ENCODE peak calls at places on chromosomes 1 and 21, in five cellular contexts. C is IMR-90, N is kidney epithelial cell, E is fibroblast of lung, S is Peyer's patch. I is an unnamed sample.
A peak's percentile ranks its signal among the peaks of the same experiment; 100 is the strongest.

GRCh38 chr1:107622975-107623374 is 342.0 kb downstream of the VAV3 start:
- DNase-seq in C (peak; percentile 23), N (no peak), E (peak; percentile 41), S (no peak), I (no peak)

GRCh38 chr1:9169601-9170137 is 40.8 kb upstream of the GPR157 start:
- DNase-seq in C (no peak), N (no peak), E (no peak), S (no peak), I (no peak)

GRCh38 chr1:114756949-114757454 is 782 bp downstream of the CSDE1 start:
- DNase-seq in C (peak; percentile 58), N (no peak), E (peak; percentile 57), S (no peak), I (no peak)

GRCh38 chr1:81666586-81666985 is 134.1 kb upstream of the ADGRL2 start:
- DNase-seq in C (peak; percentile 40), N (no peak), E (no peak), S (no peak), I (no peak)

GRCh38 chr1:179978199-179979079 is 23.8 kb downstream of the CEP350 start:
- DNase-seq in C (no peak), N (no peak), E (no peak), S (no peak), I (no peak)

GRCh38 chr1:240138867-240139266 is 47.2 kb downstream of the FMN2 start:
- DNase-seq in C (no peak), N (no peak), E (no peak), S (no peak), I (no peak)

GRCh38 chr1:118825619-118826018 is 162.5 kb downstream of the TBX15 start:
- DNase-seq in C (no peak), N (no peak), E (no peak), S (no peak), I (no peak)

GRCh38 chr21:24110846-24111245 is 1496.4 kb downstream of the MRPL39 start:
- DNase-seq in C (peak; percentile 77), N (no peak), E (no peak), S (no peak), I (peak; percentile 60)

GRCh38 chr1:164794310-164794709 is 235.3 kb downstream of the PBX1 start:
- DNase-seq in C (peak; percentile 94), N (peak; percentile 86), E (peak; percentile 98), S (no peak), I (peak; percentile 97)

GRCh38 chr1:213122514-213122929 is 71.5 kb downstream of the RPS6KC1 start:
- DNase-seq in C (peak; percentile 71), N (no peak), E (peak; percentile 83), S (no peak), I (peak; percentile 53)

GRCh38 chr1:50853325-50853724 is 106.7 kb downstream of the FAF1 start:
- DNase-seq in C (no peak), N (no peak), E (peak; percentile 27), S (no peak), I (no peak)

GRCh38 chr1:100721502-100722205 is 2.1 kb downstream of the VCAM1 start:
- DNase-seq in C (peak; percentile 96), N (peak; percentile 14), E (peak; percentile 94), S (no peak), I (peak; percentile 85)

GRCh38 chr1:57796609-57797008 is 372.7 kb upstream of the DAB1 start:
- DNase-seq in C (no peak), N (peak; percentile 48), E (peak; percentile 3), S (no peak), I (peak; percentile 5)

GRCh38 chr1:62906428-62906886 is 122.5 kb downstream of the ATG4C start:
- DNase-seq in C (peak; percentile 11), N (no peak), E (peak; percentile 13), S (no peak), I (no peak)
- TF ChIP-seq CTCF in C (peak; percentile 47), N (peak; percentile 50), E (peak; percentile 46), S (no peak), I (peak; percentile 47)

GRCh38 chr1:3631330-3631729 is 6.5 kb downstream of the TPRG1L start:
- DNase-seq in C (no peak), N (no peak), E (no peak), S (no peak), I (no peak)
- H3K4me3 ChIP-seq in C (no peak overlapping the region), N (no peak overlapping the region), E (no peak overlapping the region), S (no peak overlapping the region), I (no peak overlapping the region)

GRCh38 chr1:79899914-79900313 is 893.4 kb upstream of the ADGRL4 start:
- DNase-seq in C (peak; percentile 100), N (peak; percentile 52), E (peak; percentile 95), S (no peak), I (peak; percentile 91)
- TF ChIP-seq CTCF in C (peak; percentile 24), N (no peak), E (no peak), S (no peak), I (peak; percentile 15)

DNA sequence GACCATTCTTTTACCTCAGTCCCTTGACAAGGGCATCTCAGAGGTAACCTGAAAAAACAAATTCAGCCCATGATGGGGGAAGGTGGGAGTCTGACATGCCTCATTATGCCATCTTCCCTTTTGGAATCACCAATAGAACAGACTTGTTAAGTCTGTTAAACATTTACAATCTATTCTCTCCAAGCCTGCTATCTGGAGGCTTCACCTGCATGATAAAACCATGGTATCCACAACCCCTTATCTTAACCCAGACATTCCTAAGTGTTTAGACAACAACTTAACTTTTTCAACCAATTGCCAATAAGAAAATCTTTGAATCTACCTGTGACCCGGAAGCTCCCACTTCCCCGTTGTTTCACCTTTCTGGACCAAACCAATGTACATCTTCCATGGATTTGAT is 233.0 kb upstream of the CACYBP start:
- DNase-seq in C (no peak), N (no peak), E (no peak), S (no peak), I (no peak)
- H3K4me3 ChIP-seq in C (no peak overlapping the region), N (no peak overlapping the region), E (no peak overlapping the region), S (no peak overlapping the region), I (no peak overlapping the region)

GRCh38 chr1:109434484-109434883 is 8.2 kb upstream of the PSMA5 start:
- DNase-seq in C (no peak), N (no peak), E (no peak), S (no peak), I (no peak)
- TF ChIP-seq CTCF in C (no peak), N (no peak), E (no peak), S (no peak), I (no peak)

GRCh38 chr21:29938968-29939858 is 583 bp downstream of the GRIK1 start:
- DNase-seq in C (no peak), N (no peak), E (peak; percentile 18), S (no peak), I (no peak)
- H3K4me3 ChIP-seq in C (no peak overlapping the region), N (peak overlapping the region; percentile 29), E (peak overlapping the region; percentile 64), S (peak overlapping the region; percentile 13), I (peak overlapping the region; percentile 49)

GRCh38 chr1:181531441-181531840 is 48.1 kb downstream of the CACNA1E start:
- DNase-seq in C (no peak), N (no peak), E (no peak), S (no peak), I (no peak)
- TF ChIP-seq CTCF in C (no peak), N (no peak), E (no peak), S (no peak), I (no peak)

GRCh38 chr1:177173976-177174375 is 3.2 kb downstream of the BRINP2 start:
- DNase-seq in C (no peak), N (no peak), E (no peak), S (no peak), I (no peak)
- H3K4me3 ChIP-seq in C (no peak overlapping the region), N (no peak overlapping the region), E (no peak overlapping the region), S (no peak overlapping the region), I (no peak overlapping the region)

I was measured in astrocyte of the cerebellum.